ENCODE peak calls at places on chromosomes 11 and 22, in eight cellular contexts. A is Caco-2; X is CD8-positive, alpha-beta T cell; T is upper lobe of left lung; N is lower lobe of right lung; D is HCT116; O is mucosa of descending colon; M is mammary epithelial cell. Y is an unnamed sample.
A peak's percentile ranks its signal among the peaks of the same experiment; 100 is the strongest.

GRCh38 chr11:112143597-112143996 is 20.3 kb downstream of the IL18 start:
- DNase-seq in A (no peak), X (no peak), T (no peak), N (no peak), D (no peak), O (no peak), M (no peak), Y (no peak)

GRCh38 chr11:58394195-58394594 is 12.5 kb downstream of the OR5B3 start:
- DNase-seq in A (no peak), X (no peak), T (no peak), N (no peak), D (no peak), O (no peak), M (peak; percentile 73), Y (no peak)

GRCh38 chr22:23085351-23085671 is 15.0 kb downstream of the GNAZ start:
- DNase-seq in A (no peak), X (no peak), T (no peak), N (no peak), D (no peak), O (no peak), M (no peak), Y (no peak)

GRCh38 chr22:22507743-22508273 is 734 bp downstream of the ZNF280B start:
- DNase-seq in A (no peak), X (no peak), T (no peak), N (no peak), D (no peak), O (no peak), M (no peak), Y (no peak)

GRCh38 chr11:393219-394033 is 583 bp upstream of the PKP3 start:
- DNase-seq in A (peak; percentile 88), X (no peak), T (peak; percentile 85), N (peak; percentile 53), D (peak; percentile 57), O (peak; percentile 65), M (peak; percentile 92), Y (no peak)

GRCh38 chr11:122354029-122354697 is 238.1 kb upstream of the BLID start:
- DNase-seq in A (no peak), X (no peak), T (no peak), N (no peak), D (no peak), O (no peak), M (no peak), Y (no peak)

GRCh38 chr11:612201-612960 is 3.4 kb downstream of the IRF7 start:
- DNase-seq in A (peak; percentile 68), X (no peak), T (peak; percentile 74), N (no peak), D (peak; percentile 16), O (peak; percentile 82), M (no peak), Y (peak; percentile 56)

GRCh38 chr22:37415210-37415609 is 12.1 kb downstream of the ELFN2 start:
- DNase-seq in A (no peak), X (no peak), T (no peak), N (no peak), D (no peak), O (no peak), M (no peak), Y (no peak)

GRCh38 chr22:45296628-45297297 is 12.0 kb downstream of the UPK3A start:
- DNase-seq in A (no peak), X (no peak), T (no peak), N (no peak), D (no peak), O (no peak), M (no peak), Y (no peak)

GRCh38 chr11:44563716-44564115 is 1.7 kb upstream of the CD82 start:
- DNase-seq in A (no peak), X (no peak), T (no peak), N (no peak), D (no peak), O (no peak), M (no peak), Y (no peak)

GRCh38 chr11:3135491-3136440 is 29.3 kb downstream of the OSBPL5 start:
- DNase-seq in A (no peak), X (no peak), T (peak; percentile 73), N (peak; percentile 43), D (no peak), O (peak; percentile 21), M (no peak), Y (peak; percentile 6)

GRCh38 chr11:35815556-35816315 is 128.1 kb upstream of the LDLRAD3 start:
- DNase-seq in A (no peak), X (no peak), T (no peak), N (no peak), D (no peak), O (no peak), M (no peak), Y (no peak)

GRCh38 chr11:108199446-108200321 is 22.8 kb downstream of the NPAT start:
- DNase-seq in A (no peak), X (no peak), T (no peak), N (peak; percentile 69), D (no peak), O (no peak), M (peak; percentile 97), Y (no peak)

GRCh38 chr22:50192056-50192824 is 6.5 kb downstream of the TRABD start:
- DNase-seq in A (no peak), X (no peak), T (peak; percentile 70), N (no peak), D (no peak), O (peak; percentile 40), M (peak; percentile 32), Y (no peak)

GRCh38 chr11:1992111-1992510 is 5.5 kb downstream of the H19 start:
- DNase-seq in A (no peak), X (no peak), T (no peak), N (no peak), D (no peak), O (no peak), M (no peak), Y (no peak)

GRCh38 chr22:26615149-26615548 is 2.7 kb downstream of the CRYBB1 start:
- DNase-seq in A (no peak), X (no peak), T (no peak), N (no peak), D (no peak), O (no peak), M (no peak), Y (no peak)

GRCh38 chr22:30338802-30339201 is 12.1 kb upstream of the TBC1D10A start:
- DNase-seq in A (no peak), X (no peak), T (no peak), N (no peak), D (no peak), O (no peak), M (no peak), Y (no peak)
- TF ChIP-seq CTCF in A (no peak), X (no peak), T (no peak), N (no peak), D (no peak), O (no peak), M (no peak), Y (no peak)

GRCh38 chr11:43269229-43269928 is 42.4 kb upstream of the API5 start:
- DNase-seq in A (no peak), X (no peak), T (peak; percentile 28), N (no peak), D (no peak), O (no peak), M (no peak), Y (peak; percentile 41)

GRCh38 chr11:43268161-43268560 is 43.6 kb upstream of the API5 start:
- DNase-seq in A (no peak), X (no peak), T (no peak), N (no peak), D (no peak), O (no peak), M (no peak), Y (peak; percentile 35)

GRCh38 chr11:43270468-43270867 is 41.3 kb upstream of the API5 start:
- DNase-seq in A (no peak), X (no peak), T (no peak), N (no peak), D (no peak), O (no peak), M (no peak), Y (no peak)

GRCh38 chr11:43268786-43269185 is 43.0 kb upstream of the API5 start:
- DNase-seq in A (no peak), X (no peak), T (no peak), N (no peak), D (no peak), O (no peak), M (no peak), Y (no peak)
- H3K4me3 ChIP-seq in A (no peak overlapping the region), X (no peak overlapping the region), T (no peak overlapping the region), N (no peak overlapping the region), D (no peak overlapping the region), O (no peak overlapping the region), M (no peak overlapping the region), Y (peak overlapping the region; percentile 31)

GRCh38 chr11:86577663-86578636 is 94.5 kb downstream of the ME3 start:
- DNase-seq in A (peak; percentile 60), X (no peak), T (no peak), N (peak; percentile 53), D (peak; percentile 58), O (peak; percentile 74), M (peak; percentile 70), Y (no peak)

GRCh38 chr11:86575208-86575855 is 97.1 kb downstream of the ME3 start:
- DNase-seq in A (no peak), X (no peak), T (no peak), N (no peak), D (no peak), O (no peak), M (no peak), Y (no peak)

GRCh38 chr11:86574493-86575207 is 97.8 kb downstream of the ME3 start:
- DNase-seq in A (no peak), X (no peak), T (no peak), N (no peak), D (no peak), O (no peak), M (no peak), Y (no peak)

GRCh38 chr11:86576946-86577624 is 95.3 kb downstream of the ME3 start:
- DNase-seq in A (no peak), X (no peak), T (no peak), N (no peak), D (no peak), O (no peak), M (no peak), Y (no peak)

GRCh38 chr11:86575927-86576326 is 96.5 kb downstream of the ME3 start:
- DNase-seq in A (no peak), X (no peak), T (no peak), N (no peak), D (no peak), O (no peak), M (no peak), Y (no peak)
- H3K4me1 ChIP-seq in A (peaks cover 41% of the 10 kb centered on the region), X (no peaks in the 10 kb centered on the region), T (peaks cover 6% of the 10 kb centered on the region), N (peaks cover 13% of the 10 kb centered on the region), D (peaks cover 21% of the 10 kb centered on the region), O (peaks cover 32% of the 10 kb centered on the region), M (peaks cover 19% of the 10 kb centered on the region), Y (no peaks in the 10 kb centered on the region)

DNA sequence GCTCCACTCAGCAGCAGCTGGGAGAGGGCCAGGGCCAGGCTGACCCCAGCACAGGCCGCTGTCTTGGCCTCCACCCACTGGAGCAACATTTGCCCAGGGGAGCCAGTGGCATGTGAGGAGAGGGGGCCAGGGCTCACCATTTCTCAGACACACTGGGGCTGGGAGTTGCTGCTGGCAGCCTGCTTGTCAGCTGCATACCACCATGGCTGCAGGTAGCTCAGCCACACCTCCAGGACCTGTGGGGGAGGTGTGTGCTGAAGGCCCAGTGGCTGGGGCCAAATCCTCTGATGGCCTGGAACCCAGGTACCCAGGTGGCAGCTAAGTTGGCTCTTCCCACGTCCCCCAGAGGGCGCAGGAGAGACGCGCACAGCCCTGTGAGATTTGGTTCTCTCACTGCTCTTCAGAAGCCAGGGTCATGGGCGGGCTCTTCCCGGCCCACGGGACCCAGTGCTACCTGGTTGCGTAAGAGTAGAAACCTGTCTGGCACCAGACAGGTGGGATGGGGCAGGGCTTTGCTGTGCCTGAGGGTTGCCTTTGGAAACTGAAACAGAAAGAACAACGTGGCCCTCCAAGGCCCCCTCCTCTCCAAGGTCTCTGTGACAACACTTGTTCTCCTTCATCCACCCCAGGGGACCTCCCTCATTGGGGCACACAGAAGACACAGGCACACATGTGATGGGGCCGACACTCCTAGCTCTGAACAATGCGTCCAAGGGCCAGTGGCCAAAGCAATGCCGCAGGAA is 98.8 kb downstream of the MED15 start:
- DNase-seq in A (peak; percentile 90), X (peak; percentile 38), T (no peak), N (peak; percentile 91), D (peak; percentile 83), O (peak; percentile 75), M (peak; percentile 79), Y (peak; percentile 77)
- TF ChIP-seq CTCF in A (peak; percentile 95), X (peak; percentile 71), T (peak; percentile 93), N (peak; percentile 78), D (peak; percentile 86), O (peak; percentile 57), M (peak; percentile 95), Y (peak; percentile 83)

Y was measured in BE2C.